ENCODE peak calls at places on chromosomes 11 and 22, in nine cellular contexts. Y, L, Z, F, Q, O, G, D and I are unnamed samples.

GRCh38 chr11:9577032-9577431 is 3.6 kb downstream of the WEE1 start:
- DNase-seq in Z (no peak), F (no peak), L (no peak), O (no peak), D (no peak), Q (no peak), G (no peak), Y (no peak), I (no peak)

GRCh38 chr11:67355023-67355793 is 1.9 kb upstream of the POLD4 start:
- DNase-seq in Q (no peak), O (no peak), L (no peak), F (peak), D (no peak), Y (no peak), Z (peak), G (no peak), I (no peak)

GRCh38 chr11:10413268-10413667 is 41.8 kb upstream of the AMPD3 start:
- DNase-seq in G (no peak), Q (no peak), Z (peak), L (no peak), O (no peak), D (no peak), Y (peak), F (no peak), I (no peak)

GRCh38 chr22:39613549-39613921 is 43.0 kb downstream of the CACNA1I start:
- DNase-seq in D (no peak), G (no peak), L (no peak), Q (no peak), O (no peak), F (no peak), Y (no peak), Z (no peak), I (no peak)

GRCh38 chr11:82356316-82356715 is 377.3 kb downstream of the FAM181B start:
- DNase-seq in Q (no peak), F (peak), O (peak), Y (no peak), Z (no peak), D (no peak), L (no peak), G (no peak), I (no peak)

GRCh38 chr11:79437981-79438630 is 2.7 kb downstream of the TENM4 start:
- DNase-seq in D (no peak), Y (no peak), Q (no peak), Z (peak), L (no peak), O (peak), F (peak), G (no peak), I (no peak)

GRCh38 chr22:28222976-28223375 is 303.9 kb upstream of the PITPNB start:
- DNase-seq in O (no peak), F (no peak), Y (no peak), L (no peak), D (no peak), Q (no peak), G (no peak), Z (no peak), I (no peak)

GRCh38 chr11:27215471-27216267 is 147.3 kb downstream of the CCDC34 start:
- DNase-seq in Q (no peak), Y (no peak), O (peak), L (no peak), D (peak), Z (peak), F (peak), G (no peak), I (peak)

GRCh38 chr11:87290304-87290922 is 252.7 kb downstream of the TMEM135 start:
- DNase-seq in Q (peak), F (no peak), Y (no peak), D (peak), O (no peak), Z (peak), L (no peak), G (no peak), I (no peak)